ENCODE peak calls at places on chromosomes 12 and 14, in eight cellular contexts. M, X, B, U, A, P, Y and V are unnamed samples.

GRCh38 chr12:122048156-122048555 is 26.5 kb downstream of the BCL7A start:
- DNase-seq in A (no peak), U (no peak), X (no peak), M (no peak), B (no peak), Y (no peak), P (no peak), V (no peak)

GRCh38 chr14:63563370-63564026 is 20.3 kb upstream of the PPP2R5E start:
- DNase-seq in B (no peak), M (no peak), U (no peak), A (no peak), X (no peak), P (no peak), Y (no peak), V (peak; percentile 49)

GRCh38 chr12:48069253-48069652 is 36.6 kb downstream of the SENP1 start:
- DNase-seq in P (no peak), B (no peak), X (no peak), A (no peak), Y (no peak), U (no peak), M (peak; percentile 28), V (no peak)

GRCh38 chr12:57255916-57256315 is 4.9 kb upstream of the STAC3 start:
- DNase-seq in U (no peak), Y (no peak), X (no peak), M (no peak), P (no peak), A (no peak), B (no peak), V (no peak)

GRCh38 chr14:55221186-55221585 is 29.8 kb upstream of the DLGAP5 start:
- DNase-seq in A (no peak), M (peak; percentile 1), Y (no peak), B (no peak), P (no peak), U (no peak), X (no peak), V (peak; percentile 27)

GRCh38 chr14:93317836-93318807 is 14.7 kb downstream of the BTBD7 start:
- DNase-seq in A (no peak), M (peak; percentile 56), B (no peak), Y (no peak), U (no peak), X (no peak), P (no peak), V (no peak)

GRCh38 chr12:116376354-116377193 is 99.1 kb upstream of the MED13L start:
- DNase-seq in B (no peak), A (no peak), P (no peak), M (peak; percentile 89), U (no peak), Y (no peak), X (no peak), V (peak; percentile 90)

GRCh38 chr14:93295541-93296220 is 37.2 kb downstream of the BTBD7 start:
- DNase-seq in B (no peak), X (no peak), M (no peak), U (no peak), Y (no peak), A (no peak), P (no peak), V (no peak)

GRCh38 chr12:93134893-93135285 is 205.8 kb upstream of the EEA1 start:
- DNase-seq in A (no peak), B (no peak), Y (no peak), U (no peak), X (no peak), M (no peak), P (no peak), V (no peak)

GRCh38 chr14:23559010-23559920 is 3.2 kb downstream of the THTPA start:
- DNase-seq in Y (peak; percentile 69), M (peak; percentile 40), X (peak; percentile 69), A (no peak), B (peak; percentile 48), P (peak; percentile 6), U (peak; percentile 55), V (no peak)

GRCh38 chr12:131020326-131020725 is 66.6 kb downstream of the ADGRD1 start:
- DNase-seq in B (no peak), Y (no peak), X (no peak), U (no peak), P (no peak), A (no peak), M (no peak), V (no peak)

GRCh38 chr12:11730299-11731041 is 81.0 kb downstream of the ETV6 start:
- DNase-seq in B (no peak), P (no peak), Y (no peak), U (no peak), X (no peak), M (no peak), A (no peak), V (no peak)

GRCh38 chr12:124913474-124914391 is 717 bp downstream of the UBC start:
- DNase-seq in U (peak; percentile 91), M (peak; percentile 60), A (peak; percentile 89), B (peak; percentile 86), X (no peak), Y (peak; percentile 86), P (no peak), V (no peak)

GRCh38 chr12:26149963-26150362 is 25.1 kb upstream of the BHLHE41 start:
- DNase-seq in U (no peak), X (no peak), A (no peak), B (no peak), Y (no peak), P (no peak), M (no peak), V (no peak)

GRCh38 chr12:52019123-52019770 is 12.5 kb downstream of the TAMALIN start:
- DNase-seq in U (no peak), Y (no peak), B (no peak), X (peak; percentile 56), A (no peak), P (no peak), M (no peak), V (no peak)

GRCh38 chr14:69037790-69038448 is 58.8 kb upstream of the ACTN1 start:
- DNase-seq in M (no peak), U (no peak), A (no peak), B (no peak), X (no peak), P (no peak), Y (no peak), V (no peak)

GRCh38 chr14:69716483-69717187 is 50.3 kb upstream of the SRSF5 start:
- DNase-seq in U (peak; percentile 26), B (no peak), M (peak; percentile 92), Y (no peak), X (no peak), A (no peak), P (no peak), V (peak; percentile 81)

GRCh38 chr12:64392221-64392620 is 1.7 kb upstream of the C12orf56 start:
- DNase-seq in B (no peak), X (peak; percentile 27), M (peak; percentile 30), A (no peak), P (no peak), Y (peak; percentile 51), U (no peak), V (no peak)

GRCh38 chr14:98822917-98823316 is 449.1 kb downstream of the BCL11B start:
- DNase-seq in X (no peak), A (no peak), P (no peak), M (no peak), B (no peak), U (no peak), Y (no peak), V (no peak)

GRCh38 chr14:102215071-102215470 is 75.4 kb downstream of the WDR20 start:
- DNase-seq in M (peak; percentile 84), A (peak; percentile 44), U (no peak), P (no peak), B (no peak), Y (no peak), X (no peak), V (peak; percentile 78)

GRCh38 chr12:75660107-75660530 is 148.7 kb upstream of the KRR1 start:
- DNase-seq in U (no peak), B (no peak), Y (no peak), P (no peak), A (no peak), M (peak; percentile 42), X (no peak), V (peak; percentile 89)

GRCh38 chr12:46843811-46844210 is 18.0 kb upstream of the SLC38A4 start:
- DNase-seq in A (no peak), U (no peak), P (no peak), B (no peak), M (peak; percentile 70), Y (no peak), X (no peak), V (peak; percentile 49)

GRCh38 chr14:68230941-68231717 is 411.6 kb downstream of the RAD51B start:
- DNase-seq in B (no peak), A (no peak), X (no peak), Y (no peak), M (peak; percentile 54), U (no peak), P (no peak), V (no peak)

GRCh38 chr12:6197996-6198395 is 2.2 kb upstream of the CD9 start:
- DNase-seq in B (no peak), Y (no peak), M (no peak), P (no peak), X (peak; percentile 36), U (no peak), A (no peak), V (no peak)

GRCh38 chr14:94136575-94137331 is 7.3 kb upstream of the IFI27L2 start:
- DNase-seq in A (peak; percentile 86), P (peak; percentile 39), U (peak; percentile 80), B (peak; percentile 74), M (peak; percentile 71), X (peak; percentile 54), Y (peak; percentile 91), V (peak; percentile 64)

GRCh38 chr12:105766029-105766428 is 372.7 kb downstream of the NUAK1 start:
- DNase-seq in P (no peak), Y (no peak), U (no peak), B (no peak), A (no peak), M (no peak), X (no peak), V (no peak)

GRCh38 chr12:57477710-57478681 is 1.7 kb downstream of the ARHGAP9 start:
- DNase-seq in X (no peak), P (no peak), U (peak; percentile 33), A (no peak), M (no peak), B (peak; percentile 40), Y (no peak), V (no peak)

GRCh38 chr14:29301571-29301970 is 535.0 kb downstream of the FOXG1 start:
- DNase-seq in Y (no peak), P (no peak), B (no peak), M (peak; percentile 49), A (no peak), U (no peak), X (no peak), V (no peak)

GRCh38 chr14:21038416-21039058 is 3.6 kb upstream of the RNASE7 start:
- DNase-seq in Y (no peak), A (no peak), X (no peak), M (no peak), B (no peak), P (no peak), U (no peak), V (no peak)

GRCh38 chr12:27290501-27291168 is 42.0 kb upstream of the BMAL2 start:
- DNase-seq in Y (no peak), B (no peak), P (no peak), M (no peak), X (no peak), U (no peak), A (no peak), V (no peak)